ENCODE peak calls at places on chromosomes 1 and 21, in nine cellular contexts. One of them, this sample, is unnamed. For H3K4me1, the result is how much of the 10 kb centered on the place peaks cover.

GRCh38 chr21:32756096-32756495 is 15.5 kb downstream of the PAXBP1 start:
- DNase-seq in CD4-positive, alpha-beta memory T cell: no peak
- DNase-seq in sigmoid colon: no peak
- DNase-seq in heart left ventricle: no peak
- DNase-seq in astrocyte: no peak
- DNase-seq in effector memory CD4-positive, alpha-beta T cell: no peak
- DNase-seq in adipocyte: no peak
- DNase-seq in hepatocyte: no peak
- DNase-seq in stomach: no peak
- DNase-seq in this sample: no peak

GRCh38 chr1:1815606-1816281 is 37.5 kb upstream of the NADK start:
- DNase-seq in heart left ventricle: no peak
- DNase-seq in astrocyte: no peak
- DNase-seq in adipocyte: no peak
- DNase-seq in stomach: no peak
- DNase-seq in hepatocyte: no peak
- DNase-seq in CD4-positive, alpha-beta memory T cell: no peak
- DNase-seq in effector memory CD4-positive, alpha-beta T cell: no peak
- DNase-seq in sigmoid colon: no peak
- DNase-seq in this sample: no peak

GRCh38 chr1:40310983-40311642 is 6.0 kb downstream of the COL9A2 start:
- DNase-seq in CD4-positive, alpha-beta memory T cell: no peak
- DNase-seq in sigmoid colon: no peak
- DNase-seq in hepatocyte: no peak
- DNase-seq in heart left ventricle: no peak
- DNase-seq in adipocyte: no peak
- DNase-seq in astrocyte: no peak
- DNase-seq in stomach: no peak
- DNase-seq in effector memory CD4-positive, alpha-beta T cell: no peak
- DNase-seq in this sample: no peak

GRCh38 chr1:70528591-70529333 is 117.7 kb downstream of the CTH start:
- DNase-seq in CD4-positive, alpha-beta memory T cell: no peak
- DNase-seq in hepatocyte: peak
- DNase-seq in adipocyte: peak
- DNase-seq in astrocyte: peak
- DNase-seq in effector memory CD4-positive, alpha-beta T cell: no peak
- DNase-seq in heart left ventricle: peak
- DNase-seq in sigmoid colon: no peak
- DNase-seq in stomach: no peak
- DNase-seq in this sample: no peak

GRCh38 chr1:9294910-9295636 is 2.4 kb downstream of the SPSB1 start:
- DNase-seq in stomach: no peak
- DNase-seq in hepatocyte: peak
- DNase-seq in CD4-positive, alpha-beta memory T cell: no peak
- DNase-seq in sigmoid colon: peak
- DNase-seq in effector memory CD4-positive, alpha-beta T cell: no peak
- DNase-seq in heart left ventricle: no peak
- DNase-seq in adipocyte: peak
- DNase-seq in astrocyte: peak
- DNase-seq in this sample: peak

GRCh38 chr1:212498243-212498642 is 65.5 kb downstream of the NENF start:
- DNase-seq in stomach: no peak
- DNase-seq in heart left ventricle: no peak
- DNase-seq in effector memory CD4-positive, alpha-beta T cell: no peak
- DNase-seq in CD4-positive, alpha-beta memory T cell: no peak
- DNase-seq in adipocyte: peak
- DNase-seq in hepatocyte: peak
- DNase-seq in sigmoid colon: no peak
- DNase-seq in astrocyte: peak
- DNase-seq in this sample: no peak

GRCh38 chr1:99457381-99458165 is 188.3 kb upstream of the PALMD start:
- DNase-seq in astrocyte: peak
- DNase-seq in CD4-positive, alpha-beta memory T cell: no peak
- DNase-seq in stomach: no peak
- DNase-seq in adipocyte: peak
- DNase-seq in sigmoid colon: no peak
- DNase-seq in heart left ventricle: no peak
- DNase-seq in effector memory CD4-positive, alpha-beta T cell: no peak
- DNase-seq in hepatocyte: no peak
- DNase-seq in this sample: no peak

GRCh38 chr21:35136586-35137254 is 87.6 kb upstream of the RUNX1 start:
- DNase-seq in CD4-positive, alpha-beta memory T cell: no peak
- DNase-seq in hepatocyte: peak
- DNase-seq in adipocyte: peak
- DNase-seq in effector memory CD4-positive, alpha-beta T cell: no peak
- DNase-seq in stomach: peak
- DNase-seq in astrocyte: peak
- DNase-seq in heart left ventricle: no peak
- DNase-seq in sigmoid colon: no peak
- DNase-seq in this sample: no peak

DNA sequence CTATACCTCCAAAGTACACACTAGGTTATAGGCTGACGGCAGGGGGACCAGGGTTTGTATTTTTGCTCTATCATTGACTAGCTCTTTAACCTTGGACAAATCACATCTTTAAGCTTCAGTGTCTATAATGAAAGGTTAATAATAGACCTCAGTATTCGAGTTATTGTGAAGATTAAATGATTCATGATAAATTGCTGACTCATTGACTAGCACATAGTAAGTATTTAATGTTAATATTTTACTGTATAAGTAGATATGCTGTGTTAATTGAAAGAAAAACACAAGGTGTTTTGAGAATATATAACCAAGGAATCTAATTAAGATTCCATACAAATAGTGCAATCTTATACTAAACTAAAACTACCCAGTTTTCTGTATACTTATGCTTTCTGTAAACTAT is 1267.6 kb upstream of the ADGRL2 start:
- DNase-seq in astrocyte: no peak
- DNase-seq in sigmoid colon: no peak
- DNase-seq in effector memory CD4-positive, alpha-beta T cell: no peak
- DNase-seq in stomach: no peak
- DNase-seq in heart left ventricle: no peak
- DNase-seq in hepatocyte: no peak
- DNase-seq in CD4-positive, alpha-beta memory T cell: no peak
- DNase-seq in adipocyte: no peak
- DNase-seq in this sample: no peak
- H3K4me1 ChIP-seq in astrocyte: under half
- H3K4me1 ChIP-seq in sigmoid colon: under half
- H3K4me1 ChIP-seq in effector memory CD4-positive, alpha-beta T cell: under half
- H3K4me1 ChIP-seq in stomach: under half
- H3K4me1 ChIP-seq in heart left ventricle: under half
- H3K4me1 ChIP-seq in hepatocyte: under half
- H3K4me1 ChIP-seq in CD4-positive, alpha-beta memory T cell: under half
- H3K4me1 ChIP-seq in adipocyte: under half
- H3K4me1 ChIP-seq in this sample: under half

GRCh38 chr1:241679961-241680360 is 27.9 kb downstream of the WDR64 start:
- DNase-seq in astrocyte: no peak
- DNase-seq in stomach: no peak
- DNase-seq in sigmoid colon: no peak
- DNase-seq in adipocyte: no peak
- DNase-seq in heart left ventricle: no peak
- DNase-seq in effector memory CD4-positive, alpha-beta T cell: no peak
- DNase-seq in hepatocyte: no peak
- DNase-seq in CD4-positive, alpha-beta memory T cell: no peak
- DNase-seq in this sample: no peak

GRCh38 chr1:241677171-241677570 is 25.1 kb downstream of the WDR64 start:
- DNase-seq in stomach: no peak
- DNase-seq in CD4-positive, alpha-beta memory T cell: peak
- DNase-seq in sigmoid colon: no peak
- DNase-seq in hepatocyte: no peak
- DNase-seq in adipocyte: no peak
- DNase-seq in astrocyte: no peak
- DNase-seq in heart left ventricle: no peak
- DNase-seq in effector memory CD4-positive, alpha-beta T cell: no peak
- DNase-seq in this sample: peak

GRCh38 chr1:241684108-241684507 is 32.0 kb downstream of the WDR64 start:
- DNase-seq in heart left ventricle: no peak
- DNase-seq in hepatocyte: no peak
- DNase-seq in sigmoid colon: no peak
- DNase-seq in astrocyte: no peak
- DNase-seq in CD4-positive, alpha-beta memory T cell: no peak
- DNase-seq in stomach: no peak
- DNase-seq in adipocyte: no peak
- DNase-seq in effector memory CD4-positive, alpha-beta T cell: no peak
- DNase-seq in this sample: no peak

GRCh38 chr1:241679404-241679803 is 27.3 kb downstream of the WDR64 start:
- DNase-seq in heart left ventricle: no peak
- DNase-seq in sigmoid colon: no peak
- DNase-seq in adipocyte: no peak
- DNase-seq in CD4-positive, alpha-beta memory T cell: no peak
- DNase-seq in hepatocyte: no peak
- DNase-seq in stomach: no peak
- DNase-seq in astrocyte: no peak
- DNase-seq in effector memory CD4-positive, alpha-beta T cell: no peak
- DNase-seq in this sample: no peak

DNA sequence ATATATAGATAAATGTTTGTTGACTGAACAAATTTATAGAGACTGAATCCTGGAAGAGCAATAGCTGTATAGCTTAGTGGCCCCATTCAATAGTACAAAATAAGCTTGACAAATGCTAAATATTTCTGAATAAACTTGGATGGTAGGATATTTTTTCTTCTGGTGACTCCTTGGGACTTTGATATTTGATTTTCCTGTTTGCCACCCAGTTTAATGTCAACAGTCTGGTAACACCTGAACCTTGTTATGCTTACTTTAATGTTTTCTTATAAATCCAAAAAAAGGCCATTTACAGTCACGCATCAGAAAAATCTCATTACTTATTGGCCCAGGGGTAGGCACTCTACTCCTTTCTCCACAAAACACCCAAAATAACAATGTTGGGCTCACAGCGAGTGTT is 30.8 kb downstream of the WDR64 start:
- DNase-seq in stomach: no peak
- DNase-seq in sigmoid colon: no peak
- DNase-seq in astrocyte: no peak
- DNase-seq in CD4-positive, alpha-beta memory T cell: no peak
- DNase-seq in effector memory CD4-positive, alpha-beta T cell: no peak
- DNase-seq in adipocyte: no peak
- DNase-seq in heart left ventricle: no peak
- DNase-seq in hepatocyte: no peak
- DNase-seq in this sample: no peak
- H3K4me3 ChIP-seq in stomach: no peak
- H3K4me3 ChIP-seq in sigmoid colon: no peak
- H3K4me3 ChIP-seq in astrocyte: no peak
- H3K4me3 ChIP-seq in CD4-positive, alpha-beta memory T cell: no peak
- H3K4me3 ChIP-seq in effector memory CD4-positive, alpha-beta T cell: no peak
- H3K4me3 ChIP-seq in adipocyte: no peak
- H3K4me3 ChIP-seq in heart left ventricle: no peak
- H3K4me3 ChIP-seq in hepatocyte: no peak
- H3K4me3 ChIP-seq in this sample: no peak

GRCh38 chr21:45104560-45104959 is 30.2 kb downstream of the ADARB1 start:
- DNase-seq in heart left ventricle: peak
- DNase-seq in stomach: peak
- DNase-seq in effector memory CD4-positive, alpha-beta T cell: no peak
- DNase-seq in adipocyte: no peak
- DNase-seq in hepatocyte: no peak
- DNase-seq in astrocyte: no peak
- DNase-seq in CD4-positive, alpha-beta memory T cell: peak
- DNase-seq in sigmoid colon: no peak
- DNase-seq in this sample: no peak

GRCh38 chr21:45105906-45106485 is 31.6 kb downstream of the ADARB1 start:
- DNase-seq in heart left ventricle: no peak
- DNase-seq in CD4-positive, alpha-beta memory T cell: no peak
- DNase-seq in stomach: no peak
- DNase-seq in hepatocyte: no peak
- DNase-seq in sigmoid colon: no peak
- DNase-seq in astrocyte: no peak
- DNase-seq in adipocyte: peak
- DNase-seq in effector memory CD4-positive, alpha-beta T cell: no peak
- DNase-seq in this sample: no peak

GRCh38 chr21:45102391-45102932 is 28.1 kb downstream of the ADARB1 start:
- DNase-seq in effector memory CD4-positive, alpha-beta T cell: no peak
- DNase-seq in CD4-positive, alpha-beta memory T cell: no peak
- DNase-seq in stomach: peak
- DNase-seq in adipocyte: peak
- DNase-seq in heart left ventricle: no peak
- DNase-seq in sigmoid colon: no peak
- DNase-seq in hepatocyte: no peak
- DNase-seq in astrocyte: no peak
- DNase-seq in this sample: no peak

GRCh38 chr21:45100866-45101265 is 26.5 kb downstream of the ADARB1 start:
- DNase-seq in hepatocyte: no peak
- DNase-seq in stomach: no peak
- DNase-seq in adipocyte: no peak
- DNase-seq in heart left ventricle: no peak
- DNase-seq in effector memory CD4-positive, alpha-beta T cell: no peak
- DNase-seq in CD4-positive, alpha-beta memory T cell: no peak
- DNase-seq in astrocyte: no peak
- DNase-seq in sigmoid colon: no peak
- DNase-seq in this sample: no peak

DNA sequence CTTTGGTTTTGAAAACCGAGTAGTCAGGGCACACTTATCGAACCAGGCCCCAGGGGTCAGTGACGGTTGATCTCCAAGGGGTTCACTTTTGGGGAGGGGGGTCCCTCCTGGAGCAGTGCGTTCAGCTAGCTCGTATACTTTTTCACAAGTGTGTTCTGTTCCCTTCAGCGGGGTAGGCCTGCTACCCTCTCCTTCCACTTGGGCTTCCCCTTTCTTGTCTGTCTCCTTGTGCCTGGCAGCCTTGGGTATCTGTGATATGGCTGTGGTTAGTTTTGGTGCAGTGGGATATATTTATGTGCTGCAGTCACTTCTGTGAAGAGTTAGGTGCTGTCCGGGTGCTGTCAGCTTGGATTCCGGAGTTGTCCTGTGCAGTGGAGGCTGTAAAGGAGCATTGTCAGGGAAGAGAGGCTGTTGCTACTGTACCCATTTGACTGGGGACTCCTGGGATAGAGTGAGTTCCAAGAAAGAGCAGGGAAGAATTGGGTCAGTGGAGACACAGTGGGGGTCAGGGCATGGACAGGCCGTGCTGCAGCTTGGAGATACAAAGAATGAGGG is 29.7 kb downstream of the ADARB1 start:
- DNase-seq in sigmoid colon: no peak
- DNase-seq in CD4-positive, alpha-beta memory T cell: no peak
- DNase-seq in astrocyte: no peak
- DNase-seq in stomach: no peak
- DNase-seq in effector memory CD4-positive, alpha-beta T cell: no peak
- DNase-seq in heart left ventricle: no peak
- DNase-seq in adipocyte: no peak
- DNase-seq in hepatocyte: no peak
- DNase-seq in this sample: no peak
- H3K4me1 ChIP-seq in sigmoid colon: half or more
- H3K4me1 ChIP-seq in CD4-positive, alpha-beta memory T cell: half or more
- H3K4me1 ChIP-seq in astrocyte: under half
- H3K4me1 ChIP-seq in stomach: under half
- H3K4me1 ChIP-seq in effector memory CD4-positive, alpha-beta T cell: under half
- H3K4me1 ChIP-seq in heart left ventricle: half or more
- H3K4me1 ChIP-seq in adipocyte: under half
- H3K4me1 ChIP-seq in hepatocyte: under half
- H3K4me1 ChIP-seq in this sample: under half

DNA sequence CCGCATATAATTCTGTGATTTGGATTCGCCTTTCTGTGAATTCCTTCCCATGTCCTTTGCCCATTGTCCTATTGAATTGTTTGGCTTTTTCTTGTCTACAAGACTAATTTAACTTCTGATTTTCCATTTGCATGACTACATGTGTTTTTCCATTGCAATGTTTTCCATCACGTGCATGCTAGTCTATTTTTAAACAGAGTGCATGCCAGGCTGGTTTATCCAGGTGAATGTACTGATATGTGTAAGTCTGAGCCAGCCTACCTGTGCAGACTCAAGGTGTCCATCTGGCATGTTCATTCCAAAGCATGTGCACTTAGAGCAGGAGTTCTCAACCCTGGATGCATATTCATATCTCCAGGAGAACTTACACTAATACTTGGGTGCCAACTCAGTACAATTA is 59.7 kb downstream of the INAVA start:
- DNase-seq in astrocyte: no peak
- DNase-seq in CD4-positive, alpha-beta memory T cell: no peak
- DNase-seq in sigmoid colon: no peak
- DNase-seq in effector memory CD4-positive, alpha-beta T cell: no peak
- DNase-seq in heart left ventricle: no peak
- DNase-seq in hepatocyte: no peak
- DNase-seq in adipocyte: no peak
- DNase-seq in stomach: no peak
- DNase-seq in this sample: no peak
- H3K4me3 ChIP-seq in astrocyte: no peak
- H3K4me3 ChIP-seq in CD4-positive, alpha-beta memory T cell: no peak
- H3K4me3 ChIP-seq in sigmoid colon: no peak
- H3K4me3 ChIP-seq in effector memory CD4-positive, alpha-beta T cell: no peak
- H3K4me3 ChIP-seq in heart left ventricle: no peak
- H3K4me3 ChIP-seq in hepatocyte: no peak
- H3K4me3 ChIP-seq in adipocyte: no peak
- H3K4me3 ChIP-seq in stomach: no peak
- H3K4me3 ChIP-seq in this sample: no peak

This sample was measured in CD4-positive, CD25-positive, alpha-beta regulatory T cell.